ENCODE peak calls at places on chromosomes 11 and 22, in six cellular contexts. X is GM19239, H is mesenteric fat pad, B is NCI-H345, O is body of pancreas, E is NCI-H69. V is an unnamed sample.

GRCh38 chr11:87187930-87188329 is 150.2 kb downstream of the TMEM135 start:
- DNase-seq in H (no peak), X (no peak), B (no peak), O (no peak), E (no peak), V (no peak)

GRCh38 chr11:46489668-46490560 is 98.3 kb upstream of the CHRM4 start:
- DNase-seq in B (peak), X (peak), O (no peak), H (no peak), E (peak), V (peak)

GRCh38 chr11:75487366-75487765 is 38.4 kb downstream of the GDPD5 start:
- DNase-seq in B (no peak), X (no peak), H (no peak), O (peak), E (peak), V (no peak)

GRCh38 chr11:57585301-57585700 is 12.2 kb upstream of the SERPING1 start:
- DNase-seq in O (no peak), X (no peak), B (no peak), H (no peak), E (no peak), V (no peak)

GRCh38 chr11:57126766-57127400 is 54.9 kb upstream of the LRRC55 start:
- DNase-seq in H (no peak), O (no peak), X (no peak), B (no peak), E (no peak), V (no peak)

GRCh38 chr11:17412488-17413180 is 24.2 kb upstream of the KCNJ11 start:
- DNase-seq in X (no peak), E (peak), O (no peak), B (peak), H (no peak), V (no peak)

GRCh38 chr11:62922653-62923371 is 1.6 kb upstream of the CHRM1 start:
- DNase-seq in B (no peak), X (no peak), E (peak), H (no peak), O (no peak), V (no peak)

GRCh38 chr22:31635638-31636306 is 26.2 kb downstream of the PISD start:
- DNase-seq in H (no peak), B (no peak), O (peak), X (no peak), E (peak), V (no peak)